ENCODE peak calls at places on chromosomes 3 and 15, in six cellular contexts. M is heart right ventricle; G is heart left ventricle; F is CD4-positive, CD25-positive, alpha-beta regulatory T cell; E is uterus; Y is tibial artery. Z is an unnamed sample.

GRCh38 chr3:56154297-56154696 is 314.0 kb downstream of the ERC2 start:
- DNase-seq in E (no peak), F (no peak), M (no peak), G (no peak), Y (no peak), Z (no peak)

GRCh38 chr3:14505001-14505802 is 34.9 kb downstream of the GRIP2 start:
- DNase-seq in Y (peak; percentile 50), G (no peak), M (no peak), F (no peak), E (peak; percentile 3), Z (no peak)

GRCh38 chr3:55458398-55458797 is 28.7 kb downstream of the WNT5A start:
- DNase-seq in Y (no peak), E (no peak), M (no peak), F (no peak), G (no peak), Z (no peak)

GRCh38 chr3:4083225-4084015 is 219.7 kb upstream of the SETMAR start:
- DNase-seq in E (no peak), Y (no peak), M (no peak), F (no peak), G (no peak), Z (no peak)

GRCh38 chr15:63860161-63860954 is 26.6 kb upstream of the HERC1 start:
- DNase-seq in G (no peak), E (no peak), F (peak; percentile 93), Y (no peak), M (no peak), Z (no peak)

GRCh38 chr15:81311834-81312459 is 12.0 kb downstream of the STARD5 start:
- DNase-seq in E (no peak), G (no peak), M (no peak), F (no peak), Y (no peak), Z (no peak)

GRCh38 chr15:58019503-58020376 is 45.8 kb downstream of the ALDH1A2 start:
- DNase-seq in E (no peak), M (no peak), G (no peak), Y (no peak), F (no peak), Z (no peak)

GRCh38 chr3:14514323-14514720 is 25.8 kb downstream of the GRIP2 start:
- DNase-seq in G (no peak), M (no peak), Y (peak; percentile 44), E (no peak), F (no peak), Z (no peak)

GRCh38 chr3:129233538-129233937 is 15.9 kb upstream of the COPG1 start:
- DNase-seq in M (no peak), F (no peak), E (no peak), G (no peak), Y (peak; percentile 75), Z (no peak)

GRCh38 chr3:133895208-133896001 is at the start of gene RAB6B:
- DNase-seq in Y (no peak), M (peak; percentile 64), G (peak; percentile 52), F (no peak), E (no peak), Z (peak; percentile 70)

GRCh38 chr15:63986751-63987341 is 59.4 kb downstream of the DAPK2 start:
- DNase-seq in M (no peak), G (no peak), E (no peak), Y (no peak), F (no peak), Z (no peak)

GRCh38 chr15:62126364-62126763 is 38.7 kb downstream of the C2CD4B start:
- DNase-seq in G (no peak), E (no peak), Y (no peak), F (no peak), M (no peak), Z (no peak)

GRCh38 chr15:63042879-63043340 is 363 bp downstream of the TPM1 start:
- DNase-seq in F (no peak), G (peak; percentile 44), E (no peak), M (no peak), Y (no peak), Z (no peak)

GRCh38 chr3:57729339-57730039 is 26.6 kb upstream of the SLMAP start:
- DNase-seq in Y (no peak), G (no peak), E (no peak), F (no peak), M (no peak), Z (no peak)

GRCh38 chr3:28846948-28847527 is 433.8 kb upstream of the RBMS3 start:
- DNase-seq in G (no peak), Y (no peak), E (no peak), M (no peak), F (no peak), Z (no peak)

GRCh38 chr3:53500165-53500777 is 5.9 kb downstream of the CACNA1D start:
- DNase-seq in M (no peak), F (no peak), E (no peak), G (no peak), Y (no peak), Z (no peak)

GRCh38 chr3:78497025-78497424 is 1270.8 kb downstream of the ROBO1 start:
- DNase-seq in F (no peak), E (no peak), M (peak; percentile 9), G (no peak), Y (no peak), Z (no peak)

GRCh38 chr3:188683032-188683491 is 488.7 kb upstream of the TPRG1 start:
- DNase-seq in E (no peak), Y (peak; percentile 68), G (peak; percentile 51), M (no peak), F (peak; percentile 4), Z (no peak)

GRCh38 chr3:17261627-17262369 is 377.0 kb downstream of the PLCL2 start:
- DNase-seq in G (no peak), E (no peak), F (no peak), Y (no peak), M (no peak), Z (no peak)

GRCh38 chr3:44913868-44914468 is 39.6 kb downstream of the TGM4 start:
- DNase-seq in Y (peak; percentile 70), M (peak; percentile 65), F (peak; percentile 65), G (peak; percentile 65), E (peak; percentile 32), Z (peak; percentile 80)

GRCh38 chr15:62110000-62110851 is 43.4 kb downstream of the C2CD4A start:
- DNase-seq in Y (no peak), F (no peak), E (no peak), M (no peak), G (no peak), Z (no peak)

GRCh38 chr3:179164857-179165256 is 16.7 kb downstream of the PIK3CA start:
- DNase-seq in G (no peak), Y (no peak), E (no peak), M (no peak), F (no peak), Z (no peak)

GRCh38 chr3:27201435-27201966 is 167.7 kb downstream of the NEK10 start:
- DNase-seq in G (no peak), Y (no peak), E (no peak), M (no peak), F (no peak), Z (no peak)

GRCh38 chr3:14598143-14598569 is 53.4 kb upstream of the CCDC174 start:
- DNase-seq in Y (peak; percentile 11), F (peak; percentile 64), G (no peak), M (no peak), E (no peak), Z (no peak)

GRCh38 chr15:30905821-30906220 is 2.1 kb downstream of the FAN1 start:
- DNase-seq in E (no peak), Y (no peak), M (no peak), F (no peak), G (no peak), Z (no peak)

DNA sequence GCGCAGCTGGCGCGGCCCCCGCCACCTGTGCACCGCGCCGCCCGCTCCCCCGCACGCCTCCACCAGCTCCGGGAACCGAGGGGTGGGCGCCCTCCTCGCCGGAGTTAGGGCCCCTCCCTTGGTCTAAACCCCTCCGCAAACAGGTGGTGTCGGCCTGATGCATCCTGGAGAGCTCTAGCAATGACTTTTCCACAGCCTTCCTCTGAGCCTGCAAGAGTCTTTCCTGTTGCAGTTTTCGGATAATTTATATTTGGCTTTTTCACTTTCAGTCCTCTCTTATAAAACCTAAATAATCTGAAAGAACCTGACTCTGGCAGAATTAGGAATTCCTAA is 334 bp upstream of the IGSF11 start:
- DNase-seq in E (no peak), M (no peak), G (no peak), Y (no peak), F (no peak), Z (no peak)
- H3K27me3 ChIP-seq in E (peaks cover 8% of the 10 kb centered on the region), M (peaks cover 17% of the 10 kb centered on the region), G (peaks cover 4% of the 10 kb centered on the region), Y (no peaks in the 10 kb centered on the region), F (peaks cover 28% of the 10 kb centered on the region), Z (no peaks in the 10 kb centered on the region)

GRCh38 chr3:46935168-46935858 is 41.2 kb downstream of the CCDC12 start:
- DNase-seq in M (peak; percentile 69), F (no peak), Y (peak; percentile 97), E (peak; percentile 93), G (peak; percentile 95), Z (no peak)
- H3K4me1 ChIP-seq in M (peaks cover 95% of the 10 kb centered on the region), F (peaks cover 43% of the 10 kb centered on the region), Y (peaks cover 69% of the 10 kb centered on the region), E (peaks cover 14% of the 10 kb centered on the region), G (peaks cover 87% of the 10 kb centered on the region), Z (no peaks in the 10 kb centered on the region)

DNA sequence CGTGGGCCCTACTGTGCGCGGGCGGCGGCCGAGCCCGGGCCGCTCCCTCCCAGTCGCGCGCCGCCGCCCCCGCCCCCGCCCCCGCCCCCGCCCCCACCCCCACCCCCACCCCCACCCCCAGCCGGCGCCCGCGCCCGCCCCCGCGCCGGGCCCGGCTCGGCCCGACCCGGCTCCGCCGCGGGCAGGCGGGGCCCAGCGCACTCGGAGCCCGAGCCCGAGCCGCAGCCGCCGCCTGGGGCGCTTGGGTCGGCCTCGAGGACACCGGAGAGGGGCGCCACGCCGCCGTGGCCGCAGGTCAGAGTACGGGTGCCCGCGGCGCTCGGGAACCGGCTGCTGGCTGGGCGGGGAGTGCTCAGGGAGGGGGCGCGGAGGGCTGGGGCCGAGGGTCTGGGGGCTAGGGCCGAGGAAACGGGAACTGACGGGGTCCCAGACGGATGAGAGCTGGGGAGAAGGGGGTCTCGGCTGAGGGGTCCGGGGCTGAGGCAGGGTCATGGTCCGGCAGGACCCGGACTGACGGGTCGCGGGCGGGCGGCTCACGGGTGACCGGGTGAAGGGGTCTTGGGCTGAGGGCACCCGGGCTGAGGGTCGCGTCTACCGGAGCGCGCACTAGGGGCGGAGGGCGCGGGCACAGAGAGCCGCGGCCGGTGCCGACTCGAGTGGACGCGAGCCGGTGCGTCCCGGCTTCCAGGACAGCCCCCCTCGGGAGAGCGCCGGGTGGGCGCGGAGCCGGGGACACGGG is 974 bp upstream of the PPARG start:
- DNase-seq in Y (peak; percentile 65), F (no peak), M (peak; percentile 71), G (peak; percentile 74), E (peak; percentile 45), Z (peak; percentile 28)
- H3K27me3 ChIP-seq in Y (no peaks in the 10 kb centered on the region), F (peaks cover 31% of the 10 kb centered on the region), M (no peaks in the 10 kb centered on the region), G (no peaks in the 10 kb centered on the region), E (no peaks in the 10 kb centered on the region), Z (no peaks in the 10 kb centered on the region)

DNA sequence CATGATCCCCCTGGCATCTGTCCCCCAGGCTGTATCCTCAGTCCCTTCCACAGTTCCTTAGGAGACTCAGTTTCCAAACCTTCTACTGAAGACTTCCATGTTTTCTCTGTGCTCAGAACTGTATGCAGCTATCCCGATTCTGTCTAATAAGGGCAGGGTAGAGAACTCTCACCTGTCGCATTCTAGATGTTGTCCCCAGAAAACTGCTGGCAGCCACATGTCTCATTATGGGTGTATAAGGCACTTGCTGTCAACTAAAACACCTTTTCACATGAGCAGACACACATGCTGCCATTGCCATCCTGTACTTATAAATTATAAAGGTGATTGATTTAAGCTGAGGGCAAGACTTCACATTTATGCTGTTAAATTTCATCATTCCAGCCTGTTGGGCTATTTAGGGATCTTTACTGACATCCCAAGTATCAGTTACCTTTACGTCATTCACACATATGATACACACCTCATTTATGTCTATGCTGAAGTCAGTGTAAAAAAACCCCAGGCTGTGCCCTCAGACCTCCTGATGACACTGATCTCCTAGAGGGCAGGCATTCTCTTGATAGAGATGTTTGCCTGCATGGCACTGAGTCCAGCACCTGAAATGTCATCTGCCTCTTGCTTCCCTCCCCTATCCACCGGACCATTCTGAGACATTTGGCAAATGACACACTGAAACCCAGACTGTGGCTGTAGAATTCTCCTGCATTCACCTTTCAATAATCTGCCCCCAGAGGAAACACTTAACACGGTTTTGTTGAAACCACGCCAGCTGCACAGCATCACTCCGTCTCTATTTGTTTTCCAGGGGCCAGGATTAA is 35.8 kb downstream of the BTD start:
- DNase-seq in M (no peak), G (no peak), E (no peak), F (no peak), Y (no peak), Z (no peak)
- H3K4me1 ChIP-seq in M (peaks cover 34% of the 10 kb centered on the region), G (peaks cover 20% of the 10 kb centered on the region), E (no peaks in the 10 kb centered on the region), F (peaks cover 15% of the 10 kb centered on the region), Y (peaks cover 18% of the 10 kb centered on the region), Z (peaks cover 14% of the 10 kb centered on the region)

Z was measured in HAP-1.